ENCODE peak calls at places on chromosomes 12 and 14, in seven cellular contexts. J is cardiac septum, I is NCI-H1092, V is psoas muscle, Z is EH, Y is kidney tubule cell, U is stomach. B is an unnamed sample.
A peak's percentile ranks its signal among the peaks of the same experiment; 100 is the strongest.

GRCh38 chr12:19110541-19110940 is 19.0 kb upstream of the PLEKHA5 start:
- DNase-seq in V (no peak), I (no peak), J (no peak), Y (no peak), Z (no peak), U (no peak), B (peak; percentile 7)

GRCh38 chr14:90087433-90087832 is 25.6 kb downstream of the KCNK13 start:
- DNase-seq in I (no peak), V (peak; percentile 30), U (no peak), Z (peak; percentile 45), Y (peak; percentile 54), J (no peak), B (peak; percentile 31)

GRCh38 chr12:121611306-121611705 is 15.0 kb upstream of the ORAI1 start:
- DNase-seq in V (no peak), Y (no peak), I (no peak), J (no peak), U (no peak), Z (no peak), B (no peak)

GRCh38 chr12:72236071-72236705 is 36.0 kb upstream of the TRHDE start:
- DNase-seq in I (no peak), Z (peak; percentile 71), Y (no peak), J (no peak), U (no peak), V (no peak), B (peak; percentile 4)

GRCh38 chr14:29166507-29166906 is 399.9 kb downstream of the FOXG1 start:
- DNase-seq in J (no peak), Y (peak; percentile 1), I (no peak), V (no peak), Z (no peak), U (no peak), B (no peak)

GRCh38 chr12:39503445-39503844 is 60.5 kb upstream of the KIF21A start:
- DNase-seq in I (no peak), Z (peak; percentile 9), V (no peak), U (no peak), Y (peak; percentile 68), J (no peak), B (peak; percentile 8)

GRCh38 chr14:56126514-56126913 is 8.3 kb downstream of the PELI2 start:
- DNase-seq in U (no peak), J (no peak), Z (no peak), Y (no peak), I (no peak), V (no peak), B (no peak)

GRCh38 chr14:81415781-81416180 is 15.7 kb upstream of the STON2 start:
- DNase-seq in J (no peak), Y (no peak), V (no peak), Z (no peak), I (no peak), U (no peak), B (no peak)

GRCh38 chr12:109273354-109273753 is 35.7 kb downstream of the FOXN4 start:
- DNase-seq in U (no peak), Z (no peak), V (no peak), Y (no peak), J (no peak), I (no peak), B (no peak)

GRCh38 chr12:31220633-31221565 is 105.1 kb downstream of the SINHCAF start:
- DNase-seq in Z (no peak), U (no peak), J (no peak), V (no peak), I (no peak), Y (peak; percentile 15), B (no peak)

GRCh38 chr12:52307836-52308806 is 13.1 kb downstream of the KRT83 start:
- DNase-seq in V (peak; percentile 78), U (peak; percentile 67), I (peak; percentile 29), J (peak; percentile 66), Z (peak; percentile 61), Y (peak; percentile 71), B (peak; percentile 71)

GRCh38 chr12:76277480-76277879 is 70.7 kb downstream of the BBS10 start:
- DNase-seq in I (no peak), Z (peak; percentile 91), U (no peak), V (no peak), Y (peak; percentile 89), J (no peak), B (peak; percentile 62)

GRCh38 chr12:74624206-74624605 is 86.6 kb downstream of the ATXN7L3B start:
- DNase-seq in Z (no peak), I (no peak), U (no peak), V (no peak), Y (no peak), J (no peak), B (no peak)

GRCh38 chr12:95995238-95996031 is 709 bp downstream of the HAL start:
- DNase-seq in I (no peak), Z (no peak), U (no peak), J (no peak), V (no peak), Y (no peak), B (no peak)

GRCh38 chr12:131112016-131112415 is 158.3 kb downstream of the ADGRD1 start:
- DNase-seq in Y (peak; percentile 11), Z (peak; percentile 56), U (no peak), V (no peak), J (no peak), I (no peak), B (peak; percentile 62)

GRCh38 chr14:95523818-95524448 is 7.5 kb upstream of the SYNE3 start:
- DNase-seq in I (no peak), Y (no peak), V (no peak), U (peak; percentile 56), J (no peak), Z (peak; percentile 86), B (no peak)

B was measured in AG08395.